ENCODE peak calls at places on chromosomes 16 and 17, in seven cellular contexts. Y is aorta, P is heart right ventricle, F is ovary, B is RWPE2, X is SK-N-SH, V is neural progenitor cell. E is an unnamed sample. For H3K27me3 and H3K4me1, the result is how much of the 10 kb centered on the place peaks cover.

GRCh38 chr17:17700251-17700969 is 19.2 kb downstream of the RAI1 start:
- DNase-seq in Y (no peak), B (no peak), X (no peak), V (peak), P (peak), F (no peak), E (no peak)

GRCh38 chr17:1252203-1252608 is 18.0 kb upstream of the BHLHA9 start:
- DNase-seq in Y (no peak), V (no peak), B (no peak), F (no peak), P (peak), X (peak), E (no peak)

GRCh38 chr16:9256196-9256595 is 164.8 kb downstream of the HAPSTR1 start:
- DNase-seq in F (no peak), P (peak), Y (no peak), X (peak), V (peak), B (no peak), E (no peak)

GRCh38 chr17:38559025-38559879 is 46.5 kb downstream of the SRCIN1 start:
- DNase-seq in B (peak), Y (peak), V (peak), P (peak), X (no peak), F (peak), E (peak)

GRCh38 chr16:71514476-71514875 is 11.8 kb upstream of the CHST4 start:
- DNase-seq in Y (no peak), F (no peak), V (no peak), X (no peak), B (no peak), P (no peak), E (no peak)

GRCh38 chr16:72362972-72363371 is 191.0 kb upstream of the PMFBP1 start:
- DNase-seq in V (no peak), B (no peak), P (no peak), X (no peak), F (no peak), Y (no peak), E (no peak)

GRCh38 chr17:74822329-74823175 is 37.1 kb downstream of the GRIN2C start:
- DNase-seq in Y (peak), X (no peak), B (no peak), P (peak), V (no peak), F (no peak), E (no peak)

GRCh38 chr17:16935241-16935663 is 36.7 kb downstream of the TNFRSF13B start:
- DNase-seq in X (no peak), P (no peak), F (no peak), V (no peak), B (no peak), Y (peak), E (peak)

GRCh38 chr17:17672453-17673368 is 8.5 kb upstream of the RAI1 start:
- DNase-seq in B (no peak), V (no peak), Y (no peak), F (no peak), X (no peak), P (no peak), E (no peak)

GRCh38 chr16:1794221-1794871 is 841 bp upstream of the IGFALS start:
- DNase-seq in Y (no peak), V (no peak), X (no peak), B (peak), F (peak), P (no peak), E (peak)

GRCh38 chr17:1362964-1363363 is 37.1 kb downstream of the YWHAE start:
- DNase-seq in P (no peak), V (no peak), B (no peak), F (no peak), X (no peak), Y (peak), E (no peak)

GRCh38 chr17:42920106-42920900 is 19.7 kb downstream of the G6PC1 start:
- DNase-seq in X (no peak), V (peak), B (no peak), Y (no peak), P (no peak), F (no peak), E (no peak)

GRCh38 chr16:73171380-73171779 is 123.5 kb upstream of the ZFHX3 start:
- DNase-seq in Y (no peak), V (no peak), F (no peak), P (no peak), X (peak), B (no peak), E (no peak)

GRCh38 chr16:83602797-83603735 is 204.7 kb upstream of the HSBP1 start:
- DNase-seq in F (no peak), P (no peak), B (no peak), X (no peak), V (no peak), Y (no peak), E (no peak)

GRCh38 chr16:21184834-21185233 is 26.4 kb downstream of the LDAF1 start:
- DNase-seq in B (no peak), V (no peak), Y (no peak), F (no peak), X (no peak), P (no peak), E (no peak)

GRCh38 chr16:30088237-30088831 is 3.4 kb downstream of the TBX6 start:
- DNase-seq in P (no peak), V (no peak), X (no peak), F (no peak), B (no peak), Y (no peak), E (no peak)
- H3K27ac ChIP-seq in P (no peak), V (no peak), X (no peak), F (no peak), B (peak), Y (no peak), E (no peak)

DNA sequence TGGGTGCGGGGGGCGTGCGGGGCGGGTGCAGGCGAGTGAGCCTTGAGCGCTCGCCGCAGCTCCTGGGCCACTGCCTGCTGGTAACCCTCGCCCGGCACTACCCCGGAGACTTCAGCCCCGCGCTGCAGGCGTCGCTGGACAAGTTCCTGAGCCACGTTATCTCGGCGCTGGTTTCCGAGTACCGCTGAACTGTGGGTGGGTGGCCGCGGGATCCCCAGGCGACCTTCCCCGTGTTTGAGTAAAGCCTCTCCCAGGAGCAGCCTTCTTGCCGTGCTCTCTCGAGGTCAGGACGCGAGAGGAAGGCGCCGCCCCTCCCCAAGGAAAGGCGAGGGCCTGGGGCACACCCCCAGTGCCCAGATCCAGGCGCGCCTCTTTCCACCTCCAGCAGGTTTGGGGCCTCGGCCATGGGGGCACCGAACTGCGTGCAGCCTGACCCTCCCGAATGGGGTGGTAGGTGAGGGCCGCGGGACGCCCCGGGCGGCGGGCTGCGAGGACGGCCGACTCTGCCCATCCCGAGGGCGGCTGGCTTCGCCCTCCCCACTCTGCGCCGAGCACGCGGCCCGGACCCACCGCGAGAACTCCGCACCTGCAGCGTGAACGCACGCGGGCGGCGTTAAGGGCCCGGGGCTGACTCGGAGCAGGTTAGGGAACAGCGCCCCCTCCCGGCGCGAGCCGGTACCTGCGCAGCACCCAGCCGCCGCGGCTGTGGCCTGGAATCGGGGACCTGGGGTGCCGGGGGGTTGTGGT is 835 bp downstream of the HBQ1 start:
- DNase-seq in P (peak), V (peak), B (no peak), F (peak), X (peak), Y (peak), E (peak)
- H3K27me3 ChIP-seq in P (under half), V (half or more), B (under half), F (under half), X (under half), Y (under half), E (under half)

DNA sequence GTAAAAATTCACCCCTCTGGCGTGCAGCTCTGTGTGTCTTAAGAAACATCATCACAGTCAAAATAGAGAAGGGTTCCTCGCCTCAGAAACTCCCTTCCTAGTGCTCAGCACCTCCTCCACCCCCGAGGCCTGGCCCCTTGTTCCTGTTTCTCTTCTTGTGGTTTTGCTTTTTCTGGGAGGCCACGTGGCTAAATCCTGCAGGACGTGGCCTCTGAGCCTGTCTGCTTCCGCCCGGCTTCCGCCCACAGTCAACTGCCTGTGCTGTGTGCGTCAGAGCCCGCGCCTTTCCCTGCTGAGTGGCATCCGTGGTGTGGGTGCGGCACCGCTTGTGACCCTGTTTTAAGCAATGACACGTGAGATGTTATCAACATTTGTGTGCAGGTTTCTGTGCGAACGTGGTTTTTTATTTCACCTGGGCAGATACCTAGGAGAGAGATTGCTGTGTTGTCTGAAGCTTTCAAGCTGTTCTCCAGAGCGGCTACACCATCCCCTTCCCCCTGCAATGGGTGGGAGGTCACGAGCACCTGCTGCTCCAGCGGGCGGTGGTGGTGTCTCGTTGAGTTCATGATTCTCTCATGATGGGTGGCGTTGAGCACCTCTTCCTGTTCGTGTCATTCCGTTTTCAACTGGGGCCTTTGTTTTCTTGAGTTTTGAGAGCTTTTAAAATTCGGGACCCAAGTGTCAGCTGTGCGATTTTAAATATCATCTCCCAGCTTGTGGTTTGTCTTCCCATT is 21.7 kb downstream of the ACSF3 start:
- DNase-seq in X (no peak), B (peak), Y (peak), V (no peak), F (peak), P (peak), E (peak)
- H3K4me1 ChIP-seq in X (under half), B (under half), Y (under half), V (under half), F (under half), P (under half), E (under half)

GRCh38 chr16:19774024-19774423 is 56.0 kb downstream of the IQCK start:
- DNase-seq in B (no peak), V (no peak), F (no peak), P (no peak), X (no peak), Y (no peak), E (no peak)

GRCh38 chr16:19771796-19772195 is 53.7 kb downstream of the IQCK start:
- DNase-seq in Y (no peak), X (no peak), B (no peak), V (no peak), F (no peak), P (no peak), E (no peak)

GRCh38 chr16:19767497-19767896 is 49.4 kb downstream of the IQCK start:
- DNase-seq in F (no peak), Y (no peak), X (no peak), B (no peak), P (no peak), V (no peak), E (no peak)

GRCh38 chr16:19769239-19769638 is 51.2 kb downstream of the IQCK start:
- DNase-seq in B (no peak), V (no peak), X (no peak), P (no peak), Y (no peak), F (no peak), E (no peak)

DNA sequence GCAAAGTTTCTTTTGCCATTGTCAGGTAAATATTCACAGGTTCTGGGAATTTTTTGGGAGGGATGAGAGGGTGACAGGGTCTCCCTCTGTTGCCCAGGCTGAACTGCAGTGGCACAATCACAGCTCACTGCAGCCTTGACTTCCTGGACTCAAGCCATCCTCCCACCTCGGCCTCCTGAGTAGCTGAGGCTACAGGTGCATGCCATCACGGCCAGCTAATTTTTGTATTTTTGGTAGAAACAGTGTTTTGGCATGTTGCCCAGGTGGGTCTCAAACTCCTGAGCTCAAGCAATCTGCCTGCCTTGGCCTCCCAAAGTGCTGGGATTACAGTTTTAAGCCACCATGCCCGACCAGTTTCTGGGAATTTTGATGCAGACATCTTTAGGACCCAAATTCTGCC is 53.0 kb downstream of the IQCK start:
- DNase-seq in B (no peak), X (no peak), F (no peak), P (no peak), V (no peak), Y (no peak), E (no peak)
- H3K27ac ChIP-seq in B (no peak), X (no peak), F (no peak), P (no peak), V (no peak), Y (no peak), E (no peak)

GRCh38 chr17:41618341-41619161 is 5.8 kb downstream of the KRT17 start:
- DNase-seq in Y (peak), P (no peak), V (no peak), B (peak), X (no peak), F (no peak), E (peak)
- H3K27me3 ChIP-seq in Y (under half), P (under half), V (under half), B (under half), X (under half), F (under half), E (under half)

E was measured in right lobe of liver.